ENCODE peak calls at places on chromosome 15, in seven cellular contexts. S is ELR, Q is T follicular helper cell, O is COR-L47, D is psoas muscle, M is adrenal gland, J is GM18507. N is an unnamed sample.

GRCh38 chr15:92822216-92823144 is 77.6 kb upstream of the CHD2 start:
- DNase-seq in S (no peak), Q (no peak), O (no peak), D (no peak), M (no peak), J (no peak), N (no peak)

GRCh38 chr15:32867313-32867626 is 149.5 kb downstream of the GREM1 start:
- DNase-seq in S (peak), Q (no peak), O (no peak), D (no peak), M (no peak), J (no peak), N (no peak)

GRCh38 chr15:58407786-58408185 is 24.0 kb upstream of the LIPC start:
- DNase-seq in S (no peak), Q (no peak), O (no peak), D (no peak), M (no peak), J (no peak), N (no peak)

GRCh38 chr15:25248583-25249235 is 190.1 kb downstream of the UBE3A start:
- DNase-seq in S (no peak), Q (no peak), O (no peak), D (peak), M (peak), J (no peak), N (peak)

GRCh38 chr15:29090617-29091466 is 178.8 kb downstream of the NSMCE3 start:
- DNase-seq in S (peak), Q (peak), O (peak), D (no peak), M (no peak), J (no peak), N (peak)

GRCh38 chr15:40104865-40105516 is 3.7 kb downstream of the BMF start:
- DNase-seq in S (peak), Q (peak), O (peak), D (peak), M (peak), J (no peak), N (peak)

GRCh38 chr15:100049936-100050876 is 291.6 kb downstream of the ADAMTS17 start:
- DNase-seq in S (no peak), Q (no peak), O (no peak), D (no peak), M (no peak), J (no peak), N (no peak)

GRCh38 chr15:100918690-100919480 is at the start of gene LRRK1:
- DNase-seq in S (peak), Q (no peak), O (no peak), D (peak), M (no peak), J (no peak), N (no peak)

GRCh38 chr15:39283531-39283930 is 297.3 kb upstream of the THBS1 start:
- DNase-seq in S (no peak), Q (no peak), O (no peak), D (no peak), M (no peak), J (no peak), N (no peak)

GRCh38 chr15:60122691-60123090 is 118.6 kb downstream of the FOXB1 start:
- DNase-seq in S (no peak), Q (no peak), O (no peak), D (no peak), M (no peak), J (no peak), N (no peak)

GRCh38 chr15:91593081-91593480 is 260.4 kb upstream of the SLCO3A1 start:
- DNase-seq in S (no peak), Q (no peak), O (no peak), D (no peak), M (no peak), J (no peak), N (no peak)